ENCODE peak calls at places on chromosomes 6 and 20, in seven cellular contexts. One of them, this sample, is unnamed. For H3K36me3, the result is how much of the 10 kb centered on the place peaks cover.

GRCh38 chr6:917296-917695 is 224.4 kb upstream of the EXOC2 start:
- DNase-seq in mucosa of descending colon: no peak
- DNase-seq in stomach: no peak
- DNase-seq in psoas muscle: no peak
- DNase-seq in IMR-90: no peak
- DNase-seq in heart left ventricle: no peak
- DNase-seq in spleen: no peak
- DNase-seq in this sample: no peak

GRCh38 chr20:59331721-59332329 is 31.4 kb downstream of the EDN3 start:
- DNase-seq in mucosa of descending colon: no peak
- DNase-seq in stomach: no peak
- DNase-seq in psoas muscle: no peak
- DNase-seq in IMR-90: no peak
- DNase-seq in heart left ventricle: no peak
- DNase-seq in spleen: no peak
- DNase-seq in this sample: no peak

GRCh38 chr20:63009988-63010769 is 3.4 kb upstream of the BHLHE23 start:
- DNase-seq in mucosa of descending colon: peak
- DNase-seq in stomach: peak
- DNase-seq in psoas muscle: no peak
- DNase-seq in IMR-90: peak
- DNase-seq in heart left ventricle: no peak
- DNase-seq in spleen: peak
- DNase-seq in this sample: peak

GRCh38 chr6:20458051-20458894 is 56.6 kb downstream of the E2F3 start:
- DNase-seq in mucosa of descending colon: no peak
- DNase-seq in stomach: no peak
- DNase-seq in psoas muscle: no peak
- DNase-seq in IMR-90: no peak
- DNase-seq in heart left ventricle: no peak
- DNase-seq in spleen: no peak
- DNase-seq in this sample: no peak

GRCh38 chr20:34644951-34645350 is 31.9 kb downstream of the PIGU start:
- DNase-seq in mucosa of descending colon: no peak
- DNase-seq in stomach: no peak
- DNase-seq in psoas muscle: no peak
- DNase-seq in IMR-90: no peak
- DNase-seq in heart left ventricle: no peak
- DNase-seq in spleen: no peak
- DNase-seq in this sample: no peak

GRCh38 chr6:3393796-3394195 is 63.1 kb downstream of the SLC22A23 start:
- DNase-seq in mucosa of descending colon: no peak
- DNase-seq in stomach: no peak
- DNase-seq in psoas muscle: no peak
- DNase-seq in IMR-90: no peak
- DNase-seq in heart left ventricle: no peak
- DNase-seq in spleen: no peak
- DNase-seq in this sample: no peak

GRCh38 chr6:37176268-37177082 is 6.5 kb downstream of the PIM1 start:
- DNase-seq in mucosa of descending colon: no peak
- DNase-seq in stomach: no peak
- DNase-seq in psoas muscle: no peak
- DNase-seq in IMR-90: no peak
- DNase-seq in heart left ventricle: no peak
- DNase-seq in spleen: no peak
- DNase-seq in this sample: no peak

GRCh38 chr6:125165256-125165655 is 11.7 kb downstream of the TPD52L1 start:
- DNase-seq in mucosa of descending colon: no peak
- DNase-seq in stomach: no peak
- DNase-seq in psoas muscle: no peak
- DNase-seq in IMR-90: peak
- DNase-seq in heart left ventricle: no peak
- DNase-seq in spleen: no peak
- DNase-seq in this sample: no peak

GRCh38 chr20:1391640-1392442 is 1.0 kb downstream of the FKBP1A start:
- DNase-seq in mucosa of descending colon: no peak
- DNase-seq in stomach: no peak
- DNase-seq in psoas muscle: no peak
- DNase-seq in IMR-90: peak
- DNase-seq in heart left ventricle: no peak
- DNase-seq in spleen: peak
- DNase-seq in this sample: no peak

GRCh38 chr6:30542915-30543314 is 13.4 kb downstream of the GNL1 start:
- DNase-seq in mucosa of descending colon: no peak
- DNase-seq in stomach: no peak
- DNase-seq in psoas muscle: no peak
- DNase-seq in IMR-90: peak
- DNase-seq in heart left ventricle: no peak
- DNase-seq in spleen: no peak
- DNase-seq in this sample: no peak

GRCh38 chr6:5541751-5542432 is 280.6 kb downstream of the FARS2 start:
- DNase-seq in mucosa of descending colon: no peak
- DNase-seq in stomach: no peak
- DNase-seq in psoas muscle: no peak
- DNase-seq in IMR-90: peak
- DNase-seq in heart left ventricle: no peak
- DNase-seq in spleen: no peak
- DNase-seq in this sample: no peak

GRCh38 chr6:126672654-126673053 is 332.7 kb downstream of the CENPW start:
- DNase-seq in mucosa of descending colon: no peak
- DNase-seq in stomach: no peak
- DNase-seq in psoas muscle: no peak
- DNase-seq in IMR-90: no peak
- DNase-seq in heart left ventricle: no peak
- DNase-seq in spleen: no peak
- DNase-seq in this sample: peak

GRCh38 chr6:24907959-24908358 is 27.8 kb downstream of the RIPOR2 start:
- DNase-seq in mucosa of descending colon: no peak
- DNase-seq in stomach: no peak
- DNase-seq in psoas muscle: no peak
- DNase-seq in IMR-90: no peak
- DNase-seq in heart left ventricle: no peak
- DNase-seq in spleen: no peak
- DNase-seq in this sample: no peak

GRCh38 chr6:24902782-24903181 is 33.0 kb downstream of the RIPOR2 start:
- DNase-seq in mucosa of descending colon: no peak
- DNase-seq in stomach: no peak
- DNase-seq in psoas muscle: no peak
- DNase-seq in IMR-90: peak
- DNase-seq in heart left ventricle: no peak
- DNase-seq in spleen: no peak
- DNase-seq in this sample: no peak

GRCh38 chr6:24903681-24904080 is 32.1 kb downstream of the RIPOR2 start:
- DNase-seq in mucosa of descending colon: no peak
- DNase-seq in stomach: no peak
- DNase-seq in psoas muscle: no peak
- DNase-seq in IMR-90: no peak
- DNase-seq in heart left ventricle: no peak
- DNase-seq in spleen: no peak
- DNase-seq in this sample: no peak

GRCh38 chr6:24906314-24906713 is 29.4 kb downstream of the RIPOR2 start:
- DNase-seq in mucosa of descending colon: no peak
- DNase-seq in stomach: no peak
- DNase-seq in psoas muscle: no peak
- DNase-seq in IMR-90: no peak
- DNase-seq in heart left ventricle: no peak
- DNase-seq in spleen: no peak
- DNase-seq in this sample: no peak

DNA sequence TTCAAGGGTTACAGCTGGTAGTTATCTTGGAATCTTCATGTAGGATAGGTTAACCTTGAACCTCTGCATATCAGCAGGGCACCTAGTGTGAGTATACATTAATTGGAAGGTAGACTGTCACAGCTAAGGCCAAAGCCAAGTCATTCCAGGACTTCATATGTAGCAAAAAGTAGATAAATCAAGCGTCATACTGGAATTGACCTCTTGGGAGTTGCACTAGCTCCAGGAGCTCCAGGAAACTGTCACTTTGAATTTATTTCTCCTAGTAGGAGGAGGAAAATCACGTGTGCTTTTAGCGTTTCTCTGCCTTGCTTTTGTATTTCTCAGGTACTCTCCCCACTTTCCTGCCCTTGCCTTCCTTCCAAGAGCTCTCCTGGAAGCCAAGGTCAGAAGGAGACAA is 30.3 kb downstream of the RIPOR2 start:
- DNase-seq in mucosa of descending colon: no peak
- DNase-seq in stomach: no peak
- DNase-seq in psoas muscle: no peak
- DNase-seq in IMR-90: no peak
- DNase-seq in heart left ventricle: no peak
- DNase-seq in spleen: no peak
- DNase-seq in this sample: no peak
- H3K4me3 ChIP-seq in mucosa of descending colon: no peak
- H3K4me3 ChIP-seq in stomach: no peak
- H3K4me3 ChIP-seq in psoas muscle: no peak
- H3K4me3 ChIP-seq in IMR-90: no peak
- H3K4me3 ChIP-seq in heart left ventricle: no peak
- H3K4me3 ChIP-seq in spleen: no peak
- H3K4me3 ChIP-seq in this sample: no peak

GRCh38 chr20:61480158-61480825 is 228.2 kb downstream of the CDH4 start:
- DNase-seq in mucosa of descending colon: no peak
- DNase-seq in stomach: no peak
- DNase-seq in psoas muscle: no peak
- DNase-seq in IMR-90: no peak
- DNase-seq in heart left ventricle: no peak
- DNase-seq in spleen: no peak
- DNase-seq in this sample: no peak
- TF ChIP-seq CTCF in mucosa of descending colon: no peak
- TF ChIP-seq CTCF in stomach: no peak
- TF ChIP-seq CTCF in psoas muscle: no peak
- TF ChIP-seq CTCF in IMR-90: no peak
- TF ChIP-seq CTCF in heart left ventricle: no peak
- TF ChIP-seq CTCF in spleen: no peak
- TF ChIP-seq CTCF in this sample: no peak

GRCh38 chr20:25282796-25283195 is 34.9 kb downstream of the PYGB start:
- DNase-seq in mucosa of descending colon: no peak
- DNase-seq in stomach: no peak
- DNase-seq in psoas muscle: no peak
- DNase-seq in IMR-90: no peak
- DNase-seq in heart left ventricle: peak
- DNase-seq in spleen: no peak
- DNase-seq in this sample: no peak

GRCh38 chr20:25285091-25285647 is 37.3 kb downstream of the PYGB start:
- DNase-seq in mucosa of descending colon: peak
- DNase-seq in stomach: peak
- DNase-seq in psoas muscle: no peak
- DNase-seq in IMR-90: no peak
- DNase-seq in heart left ventricle: peak
- DNase-seq in spleen: peak
- DNase-seq in this sample: no peak

GRCh38 chr20:25284131-25284601 is 36.3 kb downstream of the PYGB start:
- DNase-seq in mucosa of descending colon: no peak
- DNase-seq in stomach: peak
- DNase-seq in psoas muscle: no peak
- DNase-seq in IMR-90: no peak
- DNase-seq in heart left ventricle: peak
- DNase-seq in spleen: peak
- DNase-seq in this sample: no peak

GRCh38 chr20:25282034-25282781 is 34.3 kb downstream of the PYGB start:
- DNase-seq in mucosa of descending colon: peak
- DNase-seq in stomach: peak
- DNase-seq in psoas muscle: no peak
- DNase-seq in IMR-90: no peak
- DNase-seq in heart left ventricle: peak
- DNase-seq in spleen: peak
- DNase-seq in this sample: no peak

GRCh38 chr20:25283221-25283951 is 35.5 kb downstream of the PYGB start:
- DNase-seq in mucosa of descending colon: peak
- DNase-seq in stomach: peak
- DNase-seq in psoas muscle: no peak
- DNase-seq in IMR-90: no peak
- DNase-seq in heart left ventricle: peak
- DNase-seq in spleen: peak
- DNase-seq in this sample: no peak
- H3K36me3 ChIP-seq in mucosa of descending colon: under half
- H3K36me3 ChIP-seq in stomach: half or more
- H3K36me3 ChIP-seq in psoas muscle: half or more
- H3K36me3 ChIP-seq in IMR-90: half or more
- H3K36me3 ChIP-seq in heart left ventricle: half or more
- H3K36me3 ChIP-seq in spleen: under half
- H3K36me3 ChIP-seq in this sample: under half

GRCh38 chr6:117866561-117866960 is 40.5 kb upstream of the SLC35F1 start:
- DNase-seq in mucosa of descending colon: no peak
- DNase-seq in stomach: no peak
- DNase-seq in psoas muscle: no peak
- DNase-seq in IMR-90: no peak
- DNase-seq in heart left ventricle: no peak
- DNase-seq in spleen: no peak
- DNase-seq in this sample: no peak

GRCh38 chr6:117870477-117871243 is 36.4 kb upstream of the SLC35F1 start:
- DNase-seq in mucosa of descending colon: no peak
- DNase-seq in stomach: no peak
- DNase-seq in psoas muscle: no peak
- DNase-seq in IMR-90: no peak
- DNase-seq in heart left ventricle: no peak
- DNase-seq in spleen: no peak
- DNase-seq in this sample: no peak
- H3K4me3 ChIP-seq in mucosa of descending colon: no peak
- H3K4me3 ChIP-seq in stomach: no peak
- H3K4me3 ChIP-seq in psoas muscle: no peak
- H3K4me3 ChIP-seq in IMR-90: no peak
- H3K4me3 ChIP-seq in heart left ventricle: no peak
- H3K4me3 ChIP-seq in spleen: no peak
- H3K4me3 ChIP-seq in this sample: peak

DNA sequence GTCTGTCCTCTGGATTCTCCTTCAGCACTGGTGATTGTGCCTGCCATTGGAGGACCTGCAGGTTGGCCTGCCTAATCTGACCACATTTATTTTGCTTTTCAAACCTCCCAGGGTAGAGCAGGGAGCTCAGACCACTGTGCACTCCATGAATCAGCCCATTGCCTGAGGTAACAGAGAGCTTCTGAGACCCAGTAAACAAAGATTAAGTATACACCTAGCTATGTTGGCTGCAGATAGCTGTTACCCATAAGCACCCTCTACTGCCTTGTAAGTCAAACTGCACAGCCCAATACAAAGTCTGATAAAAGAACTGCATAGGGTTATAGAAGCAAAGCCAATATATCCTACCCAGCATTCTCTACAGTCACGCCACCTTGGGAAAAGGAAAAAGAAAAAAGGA is 338.7 kb downstream of the HTR1B start:
- DNase-seq in mucosa of descending colon: no peak
- DNase-seq in stomach: no peak
- DNase-seq in psoas muscle: no peak
- DNase-seq in IMR-90: peak
- DNase-seq in heart left ventricle: no peak
- DNase-seq in spleen: no peak
- DNase-seq in this sample: no peak
- TF ChIP-seq CTCF in mucosa of descending colon: no peak
- TF ChIP-seq CTCF in stomach: no peak
- TF ChIP-seq CTCF in psoas muscle: no peak
- TF ChIP-seq CTCF in IMR-90: peak
- TF ChIP-seq CTCF in heart left ventricle: no peak
- TF ChIP-seq CTCF in spleen: no peak
- TF ChIP-seq CTCF in this sample: no peak

DNA sequence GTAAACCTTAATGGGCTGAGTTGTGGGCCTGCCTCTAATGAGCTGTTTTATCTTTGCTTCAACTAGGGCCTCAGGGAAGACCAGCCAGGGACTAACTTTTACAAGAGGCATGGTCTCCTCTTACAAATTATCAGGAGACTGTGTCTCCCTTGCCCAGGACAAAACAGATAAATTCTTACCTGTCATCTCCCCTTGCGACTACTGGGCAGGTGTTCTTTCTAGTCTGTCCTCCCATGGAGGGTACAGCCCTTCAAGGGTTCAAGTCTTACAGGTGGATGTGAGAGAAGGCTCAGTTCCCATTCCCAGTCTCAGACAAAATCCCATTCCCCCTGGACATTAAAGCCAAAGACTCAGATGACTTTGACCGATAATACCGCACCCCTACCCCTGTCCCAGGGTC is 13.6 kb downstream of the RRBP1 start:
- DNase-seq in mucosa of descending colon: no peak
- DNase-seq in stomach: no peak
- DNase-seq in psoas muscle: no peak
- DNase-seq in IMR-90: no peak
- DNase-seq in heart left ventricle: no peak
- DNase-seq in spleen: no peak
- DNase-seq in this sample: no peak
- H3K36me3 ChIP-seq in mucosa of descending colon: under half
- H3K36me3 ChIP-seq in stomach: under half
- H3K36me3 ChIP-seq in psoas muscle: under half
- H3K36me3 ChIP-seq in IMR-90: under half
- H3K36me3 ChIP-seq in heart left ventricle: under half
- H3K36me3 ChIP-seq in spleen: under half
- H3K36me3 ChIP-seq in this sample: under half

This sample was measured in GM06990.